ENCODE peak calls at places on chromosome 22, in six cellular contexts. H is hepatocyte, M is HEK293T, R is H9, U is hypothalamus, K is NCI-H460. Z is an unnamed sample.

GRCh38 chr22:23835773-23836144 is 3.0 kb downstream of the DERL3 start:
- DNase-seq in H (no peak), M (no peak), R (no peak), U (no peak), K (no peak), Z (no peak)

GRCh38 chr22:28728621-28729313 is 12.9 kb downstream of the CHEK2 start:
- DNase-seq in H (no peak), M (no peak), R (no peak), U (no peak), K (no peak), Z (no peak)

GRCh38 chr22:35102663-35103062 is 36.7 kb downstream of the ISX start:
- DNase-seq in H (peak; percentile 77), M (peak; percentile 25), R (peak; percentile 72), U (no peak), K (no peak), Z (peak; percentile 28)

GRCh38 chr22:49014227-49015201 is 813.2 kb downstream of the BRD1 start:
- DNase-seq in H (no peak), M (no peak), R (peak; percentile 17), U (no peak), K (no peak), Z (peak; percentile 57)

GRCh38 chr22:30235687-30236170 is 10.8 kb downstream of the LIF start:
- DNase-seq in H (peak; percentile 55), M (no peak), R (no peak), U (no peak), K (no peak), Z (peak; percentile 75)

GRCh38 chr22:46895753-46896152 is 133.3 kb downstream of the TBC1D22A start:
- DNase-seq in H (no peak), M (no peak), R (no peak), U (no peak), K (no peak), Z (no peak)

GRCh38 chr22:32796865-32797573 is 4.5 kb upstream of the TIMP3 start:
- DNase-seq in H (peak; percentile 85), M (peak; percentile 84), R (peak; percentile 68), U (no peak), K (peak; percentile 2), Z (peak; percentile 25)

GRCh38 chr22:20761536-20761935 is 12.4 kb upstream of the SERPIND1 start:
- DNase-seq in H (no peak), M (no peak), R (no peak), U (no peak), K (no peak), Z (no peak)

GRCh38 chr22:27719535-27720227 is 81.9 kb downstream of the MN1 start:
- DNase-seq in H (no peak), M (peak; percentile 59), R (peak; percentile 72), U (no peak), K (peak; percentile 85), Z (no peak)

GRCh38 chr22:32534252-32535215 is 59.9 kb downstream of the FBXO7 start:
- DNase-seq in H (peak; percentile 65), M (no peak), R (no peak), U (no peak), K (no peak), Z (no peak)

GRCh38 chr22:49997932-49998717 is 14.4 kb downstream of the IL17REL start:
- DNase-seq in H (no peak), M (peak; percentile 2), R (no peak), U (no peak), K (no peak), Z (no peak)

GRCh38 chr22:40289991-40290459 is 56.3 kb upstream of the ADSL start:
- DNase-seq in H (no peak), M (no peak), R (no peak), U (no peak), K (no peak), Z (peak; percentile 54)

GRCh38 chr22:45686004-45686403 is 14.4 kb downstream of the ATXN10 start:
- DNase-seq in H (peak; percentile 28), M (no peak), R (no peak), U (no peak), K (no peak), Z (no peak)

GRCh38 chr22:43481528-43482309 is 69.9 kb downstream of the MPPED1 start:
- DNase-seq in H (no peak), M (no peak), R (no peak), U (no peak), K (no peak), Z (no peak)

GRCh38 chr22:43891360-43892182 is at the start of gene PNPLA5:
- DNase-seq in H (peak; percentile 35), M (no peak), R (peak; percentile 87), U (no peak), K (no peak), Z (no peak)

GRCh38 chr22:37547249-37547741 is 13.0 kb upstream of the CDC42EP1 start:
- DNase-seq in H (no peak), M (no peak), R (no peak), U (no peak), K (no peak), Z (no peak)

GRCh38 chr22:41762980-41763779 is 37.3 kb upstream of the CCDC134 start:
- DNase-seq in H (peak; percentile 43), M (peak; percentile 71), R (peak; percentile 91), U (no peak), K (no peak), Z (no peak)

GRCh38 chr22:17283423-17283822 is 64.2 kb upstream of the ADA2 start:
- DNase-seq in H (no peak), M (no peak), R (no peak), U (no peak), K (no peak), Z (no peak)

GRCh38 chr22:40509401-40510134 is 127.0 kb downstream of the MRTFA start:
- DNase-seq in H (peak; percentile 65), M (no peak), R (no peak), U (no peak), K (no peak), Z (peak; percentile 46)

GRCh38 chr22:27993201-27993635 is 74.2 kb upstream of the PITPNB start:
- DNase-seq in H (no peak), M (no peak), R (peak; percentile 20), U (no peak), K (no peak), Z (no peak)

GRCh38 chr22:37999236-37999635 is 14.9 kb upstream of the SOX10 start:
- DNase-seq in H (no peak), M (no peak), R (no peak), U (no peak), K (no peak), Z (no peak)

GRCh38 chr22:25008666-25009065 is 56.1 kb downstream of the KIAA1671 start:
- DNase-seq in H (no peak), M (no peak), R (no peak), U (no peak), K (no peak), Z (no peak)

GRCh38 chr22:17970205-17970708 is 54.1 kb downstream of the MICAL3 start:
- DNase-seq in H (no peak), M (no peak), R (no peak), U (no peak), K (no peak), Z (no peak)

GRCh38 chr22:42202669-42203068 is 67.8 kb downstream of the TCF20 start:
- DNase-seq in H (no peak), M (no peak), R (no peak), U (no peak), K (no peak), Z (no peak)

GRCh38 chr22:48596111-48596860 is 1231.4 kb downstream of the BRD1 start:
- DNase-seq in H (no peak), M (no peak), R (no peak), U (no peak), K (no peak), Z (no peak)

GRCh38 chr22:19871023-19871844 is 16.6 kb upstream of the GNB1L start:
- DNase-seq in H (no peak), M (no peak), R (no peak), U (no peak), K (no peak), Z (peak; percentile 15)

GRCh38 chr22:31075961-31076360 is 5.2 kb upstream of the SMTN start:
- DNase-seq in H (peak; percentile 70), M (no peak), R (no peak), U (no peak), K (no peak), Z (peak; percentile 39)